ENCODE peak calls at places on chromosome 15, in four cellular contexts. N is GM12892, I is HepG2, F is GM12878. Y is an unnamed sample.

GRCh38 chr15:56524915-56525314 is 60.0 kb upstream of the MNS1 start:
- DNase-seq in F (no peak), I (no peak), N (no peak), Y (no peak)

GRCh38 chr15:41337047-41337446 is 4.4 kb downstream of the NUSAP1 start:
- DNase-seq in N (no peak), F (no peak), I (no peak), Y (no peak)

GRCh38 chr15:26665950-26666921 is 106.6 kb downstream of the GABRB3 start:
- DNase-seq in F (no peak), N (no peak), I (no peak), Y (no peak)

GRCh38 chr15:60221356-60221755 is 176.4 kb downstream of the ANXA2 start:
- DNase-seq in N (no peak), F (no peak), I (no peak), Y (no peak)

GRCh38 chr15:33242669-33243191 is 48.2 kb upstream of the FMN1 start:
- DNase-seq in F (no peak), N (no peak), I (no peak), Y (no peak)

GRCh38 chr15:41804361-41804760 is 23.5 kb upstream of the JMJD7 start:
- DNase-seq in N (no peak), F (no peak), I (no peak), Y (no peak)

GRCh38 chr15:58932791-58933310 is 628 bp downstream of the SLTM start:
- DNase-seq in N (no peak), F (no peak), I (no peak), Y (no peak)

GRCh38 chr15:59892995-59893394 is 111.1 kb upstream of the FOXB1 start:
- DNase-seq in I (no peak), F (no peak), N (no peak), Y (no peak)

GRCh38 chr15:85482896-85483295 is 102.5 kb downstream of the AKAP13 start:
- DNase-seq in N (no peak), F (no peak), I (no peak), Y (no peak)

GRCh38 chr15:69548367-69548766 is 95.7 kb downstream of the RPLP1 start:
- DNase-seq in F (no peak), I (no peak), N (no peak), Y (no peak)

GRCh38 chr15:67955256-67955655 is 98.9 kb upstream of the PIAS1 start:
- DNase-seq in F (no peak), N (no peak), I (no peak), Y (no peak)

GRCh38 chr15:89364341-89364740 is 29.7 kb upstream of the POLG start:
- DNase-seq in I (no peak), F (no peak), N (no peak), Y (no peak)

DNA sequence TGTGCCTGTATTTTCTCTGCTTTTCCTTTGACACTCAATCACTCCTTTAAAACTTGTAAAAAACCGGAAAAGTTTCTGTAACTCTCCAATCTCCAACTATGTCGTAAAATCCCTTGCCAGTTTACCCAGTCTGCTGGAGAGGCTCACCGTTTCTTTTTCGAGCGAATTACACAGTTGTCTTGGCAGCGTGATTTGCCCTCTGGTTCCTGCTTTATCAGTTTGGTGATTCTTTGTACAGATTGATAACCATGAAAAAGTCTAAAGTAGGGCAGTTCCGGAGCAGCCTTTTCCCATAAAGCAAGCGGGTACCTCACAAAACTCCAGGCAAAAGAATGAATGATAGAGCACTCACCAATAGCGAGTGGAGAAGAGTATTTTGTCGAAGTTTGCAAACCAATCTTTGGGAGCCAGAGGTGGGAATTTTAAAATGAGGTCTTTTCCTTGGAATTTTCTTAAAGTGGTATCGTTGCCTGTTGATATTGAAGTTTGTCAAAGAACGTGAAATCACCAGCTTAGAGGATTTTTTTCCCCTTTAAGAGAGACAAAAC is at the start of gene TTC23:
- DNase-seq in F (no peak), I (peak; percentile 65), N (no peak), Y (no peak)
- TF ChIP-seq TAF1 in F (no peak), I (peak; percentile 37), N (no peak), Y (no peak)

DNA sequence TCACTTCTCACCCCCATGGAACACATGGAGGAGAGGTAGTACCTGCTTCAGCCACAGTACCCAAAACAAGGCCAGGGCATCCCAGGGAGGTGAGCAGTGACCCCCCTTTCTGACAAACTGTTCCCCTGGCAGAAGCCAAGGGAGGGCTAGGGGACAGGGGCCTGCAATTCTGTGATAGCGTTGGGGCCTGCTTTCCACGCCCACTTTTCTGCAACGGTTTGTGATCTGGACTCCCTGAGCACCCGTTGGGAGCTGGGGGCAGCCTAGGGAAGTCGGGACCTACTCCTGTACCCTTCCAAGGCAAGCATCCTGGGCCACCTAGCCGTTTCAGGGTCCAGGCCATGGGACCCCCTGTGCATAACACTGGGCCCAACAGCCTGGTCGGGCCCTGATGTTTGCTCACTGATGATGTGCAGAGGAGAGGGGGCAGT is 996 bp upstream of the DNAJA4 start:
- DNase-seq in F (no peak), N (no peak), I (no peak), Y (no peak)
- TF ChIP-seq POLR2A in F (no peak), N (no peak), I (no peak), Y (no peak)

DNA sequence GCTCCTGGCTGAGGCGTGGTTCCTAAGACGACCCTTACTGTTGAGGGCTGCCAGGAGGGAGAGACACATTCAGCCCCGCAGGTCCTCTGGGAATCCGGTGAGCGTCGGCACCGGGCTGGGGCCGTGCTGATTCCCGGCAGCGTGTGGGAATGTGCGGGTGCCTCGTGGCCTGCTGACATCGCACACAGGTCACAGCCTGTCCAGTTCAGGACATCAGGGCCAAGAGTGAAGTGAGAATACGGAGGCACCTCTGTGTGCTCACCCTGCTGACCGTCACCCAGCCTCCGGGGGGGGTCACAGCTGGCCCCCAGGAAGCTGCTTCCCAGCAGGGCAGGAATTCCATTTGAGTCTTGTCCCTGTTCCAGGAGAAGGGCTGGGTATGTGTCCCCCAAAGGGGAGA is 53.6 kb downstream of the PGPEP1L start:
- DNase-seq in I (no peak), F (no peak), N (no peak), Y (no peak)
- TF ChIP-seq POLR2AphosphoS5 in I (no peak), F (no peak), N (no peak), Y (no peak)

GRCh38 chr15:31265090-31265870 is 61.4 kb upstream of the KLF13 start:
- DNase-seq in F (no peak), N (no peak), I (peak; percentile 79), Y (no peak)
- TF ChIP-seq TAF1 in F (no peak), N (no peak), I (peak; percentile 70), Y (no peak)

DNA sequence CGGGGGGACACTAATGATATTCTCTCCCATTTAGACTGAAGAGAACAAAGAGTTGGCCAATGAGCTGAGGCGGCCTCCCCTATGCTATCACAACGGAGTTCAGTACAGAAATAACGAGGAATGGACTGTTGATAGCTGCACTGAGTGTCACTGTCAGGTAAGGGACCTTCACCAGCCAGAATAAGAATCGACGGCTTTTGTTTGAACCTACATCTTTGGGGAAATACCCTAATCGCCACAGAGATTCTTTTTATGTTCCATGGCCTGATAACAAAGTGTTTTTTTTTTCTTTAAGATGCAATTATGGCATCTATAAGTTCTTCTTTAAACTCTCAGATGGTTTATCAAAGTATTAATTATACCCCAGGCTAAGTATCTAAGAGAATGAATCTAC is 3.4 kb downstream of the THBS1 start:
- DNase-seq in I (no peak), F (no peak), N (no peak), Y (no peak)
- TF ChIP-seq POLR2A in I (no peak), F (no peak), N (no peak), Y (no peak)

Y was measured in GM12891.